ENCODE peak calls at places on chromosomes 2 and 18, in six cellular contexts. R is SK-N-SH, D is K562, F is A549, L is HepG2, K is H1. I is an unnamed sample.

GRCh38 chr2:228417526-228417925 is 236.0 kb upstream of the SPHKAP start:
- DNase-seq in R (no peak), D (no peak), F (no peak), L (no peak), K (no peak), I (no peak)

GRCh38 chr18:63155910-63156773 is 163.4 kb downstream of the BCL2 start:
- DNase-seq in R (no peak), D (no peak), F (no peak), L (no peak), K (no peak), I (no peak)

GRCh38 chr2:88671786-88672427 is 19.6 kb upstream of the RPIA start:
- DNase-seq in R (peak), D (peak), F (peak), L (peak), K (no peak), I (no peak)

GRCh38 chr2:190840572-190841172 is 39.9 kb upstream of the GLS start:
- DNase-seq in R (no peak), D (no peak), F (no peak), L (no peak), K (no peak), I (no peak)

GRCh38 chr2:74583504-74583903 is 29.0 kb downstream of the DOK1 start:
- DNase-seq in R (no peak), D (no peak), F (no peak), L (peak), K (no peak), I (no peak)

GRCh38 chr2:198054299-198054698 is 249.9 kb downstream of the PLCL1 start:
- DNase-seq in R (peak), D (peak), F (peak), L (peak), K (peak), I (no peak)

GRCh38 chr2:113240150-113240914 is 38.4 kb downstream of the PAX8 start:
- DNase-seq in R (peak), D (no peak), F (peak), L (no peak), K (no peak), I (no peak)

GRCh38 chr2:43841949-43842865 is 3.4 kb downstream of the ABCG8 start:
- DNase-seq in R (no peak), D (peak), F (no peak), L (peak), K (no peak), I (no peak)

GRCh38 chr18:58241877-58242276 is 197.9 kb downstream of the NEDD4L start:
- DNase-seq in R (no peak), D (no peak), F (no peak), L (no peak), K (no peak), I (no peak)

GRCh38 chr18:74861154-74861553 is 263.5 kb downstream of the ZNF407 start:
- DNase-seq in R (no peak), D (no peak), F (no peak), L (peak), K (no peak), I (no peak)

GRCh38 chr2:119704670-119705120 is 25.7 kb downstream of the TMEM177 start:
- DNase-seq in R (no peak), D (no peak), F (no peak), L (no peak), K (no peak), I (peak)

GRCh38 chr18:7273301-7273911 is 42.5 kb downstream of the LRRC30 start:
- DNase-seq in R (no peak), D (no peak), F (no peak), L (no peak), K (no peak), I (no peak)

DNA sequence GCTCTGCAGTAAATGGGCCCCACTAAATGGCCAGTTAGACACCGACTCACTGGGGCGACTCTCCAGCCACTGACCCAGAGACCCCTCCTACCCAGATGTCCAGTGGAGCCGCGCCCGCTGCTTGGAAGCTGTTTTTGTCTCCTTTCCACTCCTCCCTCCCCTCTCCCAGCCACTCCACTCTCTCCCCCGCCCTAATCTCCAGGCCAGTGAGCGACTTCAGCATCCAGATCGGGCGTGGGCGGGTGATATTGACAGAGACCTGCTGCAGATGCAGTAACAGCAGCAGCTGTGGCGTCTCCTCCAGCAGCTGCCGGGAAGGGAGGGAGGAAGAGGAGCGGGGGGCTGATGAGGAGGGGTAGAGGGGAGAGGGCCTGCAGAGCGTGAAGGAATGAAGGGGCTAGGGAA is at the start of gene SCN7A:
- DNase-seq in R (peak), D (peak), F (no peak), L (no peak), K (peak), I (no peak)
- TF ChIP-seq CHD2 in R (no peak), D (no peak), F (no peak), L (no peak), K (no peak), I (no peak)

DNA sequence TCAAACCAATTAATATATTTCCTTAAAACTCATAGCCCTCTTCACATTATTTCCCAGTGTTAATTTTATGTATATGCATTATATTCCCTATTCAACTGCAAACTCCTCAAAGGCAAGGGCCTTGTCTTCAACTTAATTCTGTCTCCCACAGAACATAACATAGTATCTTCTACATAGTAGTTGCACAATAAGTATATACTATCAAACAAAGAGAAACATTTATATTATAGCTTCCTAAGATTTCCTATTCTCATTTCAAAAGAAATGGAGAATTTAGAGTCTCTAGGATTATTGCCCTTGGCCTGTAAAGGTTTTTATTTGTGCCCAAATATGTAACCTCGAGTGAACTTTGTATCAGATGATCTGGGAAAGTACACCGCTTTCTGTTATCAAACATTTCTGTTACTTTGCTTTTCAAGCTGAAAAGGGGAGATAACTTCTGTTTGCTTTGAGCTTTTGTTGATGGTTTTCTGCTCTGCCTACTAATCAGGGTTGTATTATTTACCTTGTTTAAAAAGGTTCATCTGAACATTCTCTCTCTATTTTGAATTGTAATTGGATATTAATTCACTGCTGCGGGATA is 79.2 kb downstream of the XRCC5 start:
- DNase-seq in R (no peak), D (peak), F (no peak), L (peak), K (no peak), I (no peak)
- TF ChIP-seq CHD2 in R (no peak), D (no peak), F (no peak), L (no peak), K (no peak), I (no peak)

DNA sequence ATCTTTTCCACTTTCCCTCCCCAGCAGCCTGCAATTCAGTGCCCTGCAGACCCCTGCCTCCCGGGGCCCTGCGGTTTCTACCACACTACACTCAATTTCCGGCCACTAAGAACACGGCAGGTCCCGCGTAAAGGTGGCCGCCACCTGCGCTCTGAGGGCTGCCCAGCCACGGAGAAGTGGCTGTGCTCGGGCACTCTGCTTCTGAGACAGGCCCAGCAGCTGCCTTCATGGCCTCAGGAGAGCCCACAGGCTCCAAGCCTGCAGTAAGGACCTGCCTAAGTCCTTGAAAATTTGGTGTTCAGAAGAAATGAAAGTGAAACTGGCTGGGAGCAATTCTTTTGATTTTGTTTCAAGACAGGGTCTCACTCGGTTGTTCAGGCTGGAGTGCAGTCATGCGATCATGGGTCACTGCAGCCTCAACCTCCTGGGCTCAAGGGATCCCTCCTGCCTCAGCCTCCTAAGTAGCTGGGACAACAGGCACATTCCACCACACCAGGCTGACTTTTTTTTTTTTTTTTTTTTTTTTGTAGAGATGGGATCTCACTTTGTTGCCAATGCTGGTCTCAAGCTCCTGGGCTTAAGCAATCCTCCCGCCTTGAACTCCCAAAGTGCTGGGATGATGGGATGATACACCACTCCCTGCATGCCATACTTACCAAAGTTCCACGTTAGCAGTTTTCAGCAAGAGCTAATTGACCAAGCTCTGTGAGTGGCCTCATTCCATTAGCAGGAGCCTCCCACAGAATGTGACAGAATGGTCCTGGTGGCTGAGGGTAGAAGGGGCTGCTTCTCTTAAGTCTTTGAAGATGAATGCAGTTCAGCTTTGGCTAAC is 14.6 kb upstream of the ALPP start:
- DNase-seq in R (no peak), D (no peak), F (no peak), L (no peak), K (no peak), I (peak)
- TF ChIP-seq CHD2 in R (no peak), D (no peak), F (no peak), L (no peak), K (no peak), I (no peak)

GRCh38 chr2:85414761-85415498 is 3.6 kb upstream of the SH2D6 start:
- DNase-seq in R (no peak), D (peak), F (no peak), L (no peak), K (no peak), I (no peak)
- TF ChIP-seq CHD2 in R (no peak), D (no peak), F (no peak), L (no peak), K (no peak), I (no peak)

GRCh38 chr18:13242797-13243196 is 24.2 kb downstream of the LDLRAD4 start:
- DNase-seq in R (no peak), D (no peak), F (no peak), L (no peak), K (no peak), I (no peak)

GRCh38 chr18:13241083-13241892 is 22.7 kb downstream of the LDLRAD4 start:
- DNase-seq in R (no peak), D (no peak), F (no peak), L (no peak), K (no peak), I (no peak)

GRCh38 chr18:13240060-13240725 is 21.6 kb downstream of the LDLRAD4 start:
- DNase-seq in R (no peak), D (no peak), F (no peak), L (no peak), K (no peak), I (no peak)

GRCh38 chr18:13243363-13243762 is 24.8 kb downstream of the LDLRAD4 start:
- DNase-seq in R (no peak), D (no peak), F (no peak), L (no peak), K (no peak), I (no peak)

GRCh38 chr18:13241893-13242175 is 23.3 kb downstream of the LDLRAD4 start:
- DNase-seq in R (no peak), D (no peak), F (no peak), L (no peak), K (no peak), I (no peak)
- TF ChIP-seq CHD2 in R (no peak), D (no peak), F (no peak), L (no peak), K (no peak), I (no peak)